ENCODE peak calls at places on chromosomes 12 and 14, in four cellular contexts. One of them, this sample, is unnamed.

GRCh38 chr12:15882055-15882971 is at the start of gene STRAP:
- DNase-seq in GM12878: peak
- DNase-seq in HepG2: peak
- DNase-seq in WTC11: peak
- DNase-seq in this sample: peak

GRCh38 chr14:73245401-73246325 is 8.4 kb downstream of the PAPLN start:
- DNase-seq in GM12878: no peak
- DNase-seq in WTC11: peak
- DNase-seq in HepG2: no peak
- DNase-seq in this sample: peak

GRCh38 chr14:99612737-99613330 is 8.8 kb upstream of the CCDC85C start:
- DNase-seq in HepG2: no peak
- DNase-seq in WTC11: no peak
- DNase-seq in GM12878: no peak
- DNase-seq in this sample: no peak

GRCh38 chr12:55659486-55660385 is 23.0 kb downstream of the OR10P1 start:
- DNase-seq in HepG2: peak
- DNase-seq in WTC11: no peak
- DNase-seq in GM12878: no peak
- DNase-seq in this sample: peak

GRCh38 chr12:27592548-27592947 is 68.5 kb downstream of the PPFIBP1 start:
- DNase-seq in HepG2: no peak
- DNase-seq in GM12878: peak
- DNase-seq in WTC11: no peak
- DNase-seq in this sample: no peak

GRCh38 chr12:52156757-52157565 is 34.9 kb downstream of the KRT80 start:
- DNase-seq in GM12878: no peak
- DNase-seq in WTC11: peak
- DNase-seq in HepG2: peak
- DNase-seq in this sample: peak

GRCh38 chr14:28596336-28596735 is 170.3 kb upstream of the FOXG1 start:
- DNase-seq in WTC11: no peak
- DNase-seq in HepG2: no peak
- DNase-seq in GM12878: no peak
- DNase-seq in this sample: no peak

GRCh38 chr12:31682136-31682962 is 22.9 kb downstream of the ETFBKMT start:
- DNase-seq in HepG2: peak
- DNase-seq in GM12878: peak
- DNase-seq in WTC11: peak
- DNase-seq in this sample: peak

GRCh38 chr12:89354630-89354931 is 2.3 kb upstream of the DUSP6 start:
- DNase-seq in GM12878: no peak
- DNase-seq in WTC11: no peak
- DNase-seq in HepG2: no peak
- DNase-seq in this sample: no peak

GRCh38 chr12:81261508-81262207 is 183.8 kb downstream of the ACSS3 start:
- DNase-seq in GM12878: no peak
- DNase-seq in HepG2: no peak
- DNase-seq in WTC11: no peak
- DNase-seq in this sample: no peak

GRCh38 chr12:19740472-19741131 is 301.3 kb downstream of the AEBP2 start:
- DNase-seq in HepG2: no peak
- DNase-seq in GM12878: no peak
- DNase-seq in WTC11: no peak
- DNase-seq in this sample: no peak

GRCh38 chr12:67096533-67097318 is 172.4 kb upstream of the CAND1 start:
- DNase-seq in HepG2: no peak
- DNase-seq in GM12878: no peak
- DNase-seq in WTC11: no peak
- DNase-seq in this sample: no peak

GRCh38 chr12:89352492-89353187 is at the start of gene DUSP6:
- DNase-seq in WTC11: peak
- DNase-seq in GM12878: no peak
- DNase-seq in HepG2: peak
- DNase-seq in this sample: no peak

GRCh38 chr12:95721320-95721719 is 69.2 kb downstream of the NTN4 start:
- DNase-seq in GM12878: no peak
- DNase-seq in HepG2: no peak
- DNase-seq in WTC11: no peak
- DNase-seq in this sample: no peak
- TF ChIP-seq CBFB in GM12878: no peak
- TF ChIP-seq CBFB in HepG2: no peak
- TF ChIP-seq CBFB in WTC11: no peak
- TF ChIP-seq CBFB in this sample: no peak

GRCh38 chr12:48197549-48197966 is 5.5 kb downstream of the OR10AD1 start:
- DNase-seq in GM12878: peak
- DNase-seq in WTC11: no peak
- DNase-seq in HepG2: no peak
- DNase-seq in this sample: peak
- TF ChIP-seq CBFB in GM12878: no peak
- TF ChIP-seq CBFB in WTC11: no peak
- TF ChIP-seq CBFB in HepG2: no peak
- TF ChIP-seq CBFB in this sample: no peak

GRCh38 chr12:25130741-25131188 is 64.2 kb downstream of the DNAI7 start:
- DNase-seq in HepG2: peak
- DNase-seq in GM12878: no peak
- DNase-seq in WTC11: no peak
- DNase-seq in this sample: peak

GRCh38 chr12:25131270-25131669 is 63.7 kb downstream of the DNAI7 start:
- DNase-seq in HepG2: peak
- DNase-seq in GM12878: no peak
- DNase-seq in WTC11: no peak
- DNase-seq in this sample: no peak

GRCh38 chr12:25135531-25136154 is 59.3 kb downstream of the DNAI7 start:
- DNase-seq in WTC11: peak
- DNase-seq in GM12878: no peak
- DNase-seq in HepG2: peak
- DNase-seq in this sample: no peak
- TF ChIP-seq CBFB in WTC11: no peak
- TF ChIP-seq CBFB in GM12878: no peak
- TF ChIP-seq CBFB in HepG2: no peak
- TF ChIP-seq CBFB in this sample: no peak

DNA sequence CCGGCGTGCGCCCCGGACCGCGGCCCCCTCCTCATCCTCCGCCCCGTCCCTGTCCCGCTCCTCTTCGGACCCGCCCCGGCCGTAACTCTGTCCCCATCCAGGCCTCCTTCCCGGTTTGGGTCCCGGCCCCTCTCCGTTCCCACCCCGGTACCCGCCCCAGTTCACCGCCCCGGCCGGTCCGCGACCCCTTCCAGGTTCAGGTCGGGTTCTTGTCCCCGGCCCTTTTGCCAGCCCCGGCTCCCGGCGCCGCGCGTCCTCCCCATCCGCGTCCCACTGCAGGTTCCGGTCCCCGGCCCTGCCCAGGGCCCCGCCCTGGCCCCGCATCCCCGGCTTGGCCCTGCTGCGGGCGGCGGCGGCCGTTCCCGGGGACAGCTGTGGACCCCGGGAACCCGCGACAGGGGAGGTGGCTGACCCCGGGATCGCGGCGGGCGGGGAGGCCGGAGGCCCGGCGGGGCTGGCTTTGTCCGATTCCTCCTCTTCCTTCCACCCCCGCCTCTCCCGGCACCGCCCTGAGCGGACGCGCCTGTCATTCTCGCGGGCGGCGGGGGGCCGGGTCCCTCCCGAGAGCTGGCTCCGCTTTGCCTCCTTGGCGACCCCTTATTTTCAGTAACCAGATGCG is 601 bp downstream of the KLC1 start:
- DNase-seq in HepG2: no peak
- DNase-seq in WTC11: peak
- DNase-seq in GM12878: no peak
- DNase-seq in this sample: peak
- TF ChIP-seq CBFB in HepG2: no peak
- TF ChIP-seq CBFB in WTC11: no peak
- TF ChIP-seq CBFB in GM12878: no peak
- TF ChIP-seq CBFB in this sample: no peak

GRCh38 chr12:25529738-25530137 is 23.3 kb downstream of the LMNTD1 start:
- DNase-seq in GM12878: no peak
- DNase-seq in WTC11: no peak
- DNase-seq in HepG2: no peak
- DNase-seq in this sample: no peak
- TF ChIP-seq CBFB in GM12878: no peak
- TF ChIP-seq CBFB in WTC11: no peak
- TF ChIP-seq CBFB in HepG2: no peak
- TF ChIP-seq CBFB in this sample: no peak

DNA sequence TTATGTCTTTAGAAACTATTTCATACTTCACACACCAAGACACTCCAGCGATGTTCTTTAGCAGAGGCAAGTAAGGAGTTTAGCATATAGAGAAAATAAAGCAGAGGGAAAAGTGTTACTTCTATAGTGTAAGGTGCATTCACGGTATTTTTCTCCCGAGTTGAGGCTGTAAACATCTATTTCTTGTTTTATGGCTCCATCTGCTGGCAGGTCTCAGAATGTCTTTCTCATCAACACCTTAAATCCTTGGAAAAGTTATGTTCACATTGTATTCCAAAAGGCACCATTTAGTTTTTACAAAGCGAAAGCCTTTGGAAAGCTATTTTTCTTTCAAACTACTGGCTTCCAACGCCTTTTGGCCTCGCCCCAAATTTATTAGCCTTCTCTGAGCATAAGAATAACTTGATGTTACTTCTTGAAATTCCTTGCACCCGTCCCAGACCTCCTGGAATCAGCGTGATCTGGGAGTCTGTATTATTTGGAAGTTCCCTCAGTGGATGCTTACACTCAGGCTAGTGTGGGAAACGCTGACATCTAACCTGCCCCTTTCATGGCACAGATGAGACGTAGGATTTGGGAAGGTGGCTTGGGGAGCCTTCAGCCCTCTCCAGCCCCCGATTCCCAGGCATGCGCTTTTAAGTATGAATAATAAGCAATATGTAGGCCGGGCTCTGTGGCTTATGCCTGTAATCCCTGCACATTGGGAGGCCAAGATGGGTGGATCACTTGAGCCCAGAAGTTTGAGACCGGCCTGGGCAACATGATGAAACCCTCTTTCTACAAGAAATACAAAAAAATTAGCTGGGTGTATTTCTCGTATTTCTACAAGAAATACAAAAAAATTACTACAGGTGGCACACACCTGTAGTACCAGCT is 1.9 kb upstream of the PIWIL1 start:
- DNase-seq in HepG2: peak
- DNase-seq in GM12878: peak
- DNase-seq in WTC11: no peak
- DNase-seq in this sample: peak
- TF ChIP-seq CBFB in HepG2: no peak
- TF ChIP-seq CBFB in GM12878: no peak
- TF ChIP-seq CBFB in WTC11: no peak
- TF ChIP-seq CBFB in this sample: no peak

DNA sequence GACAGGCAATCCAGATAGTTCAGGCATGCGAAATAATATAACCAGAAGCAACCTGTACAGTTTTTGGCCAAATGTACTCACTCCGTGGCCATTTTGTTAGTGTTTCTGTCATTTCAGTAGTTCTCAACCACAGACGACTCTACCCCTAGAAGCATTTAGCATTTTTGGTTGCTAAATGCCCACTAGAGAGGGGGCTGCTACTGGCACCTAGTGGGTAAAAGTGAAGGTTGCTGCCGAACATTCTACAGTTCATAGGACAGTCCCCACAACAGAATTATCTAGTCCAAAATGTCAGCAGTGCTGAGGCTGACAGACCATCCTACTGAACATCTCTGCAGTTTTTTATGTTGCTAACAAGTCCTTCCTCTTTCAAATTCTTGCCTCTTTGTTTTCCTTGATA is 107.4 kb downstream of the TSHR start:
- DNase-seq in WTC11: peak
- DNase-seq in HepG2: peak
- DNase-seq in GM12878: peak
- DNase-seq in this sample: peak
- TF ChIP-seq CBFB in WTC11: no peak
- TF ChIP-seq CBFB in HepG2: no peak
- TF ChIP-seq CBFB in GM12878: no peak
- TF ChIP-seq CBFB in this sample: no peak

GRCh38 chr12:68565391-68565903 is 45.3 kb upstream of the RAP1B start:
- DNase-seq in WTC11: no peak
- DNase-seq in HepG2: no peak
- DNase-seq in GM12878: no peak
- DNase-seq in this sample: no peak
- TF ChIP-seq CBFB in WTC11: no peak
- TF ChIP-seq CBFB in HepG2: no peak
- TF ChIP-seq CBFB in GM12878: no peak
- TF ChIP-seq CBFB in this sample: no peak

DNA sequence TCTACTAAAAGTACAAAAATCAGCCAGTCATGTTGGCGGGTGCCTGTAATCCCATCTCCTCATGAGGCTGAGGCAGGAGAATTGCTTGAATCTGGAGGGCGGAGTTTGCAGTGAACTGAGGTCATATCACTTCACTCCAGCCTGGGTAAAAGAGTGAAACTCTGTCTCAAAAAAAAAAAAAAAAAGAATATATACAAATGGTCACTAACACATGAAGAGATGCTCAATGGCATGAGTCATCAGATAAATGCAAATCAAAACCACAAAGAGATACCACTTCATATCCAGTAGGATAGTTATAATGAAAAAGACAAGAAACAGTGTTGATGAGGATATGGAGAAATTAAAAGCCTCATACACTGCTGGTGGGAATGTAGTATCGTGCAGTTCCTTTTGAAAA is 33.6 kb upstream of the METAP2 start:
- DNase-seq in HepG2: no peak
- DNase-seq in GM12878: no peak
- DNase-seq in WTC11: no peak
- DNase-seq in this sample: no peak
- TF ChIP-seq CBFB in HepG2: no peak
- TF ChIP-seq CBFB in GM12878: no peak
- TF ChIP-seq CBFB in WTC11: no peak
- TF ChIP-seq CBFB in this sample: no peak

DNA sequence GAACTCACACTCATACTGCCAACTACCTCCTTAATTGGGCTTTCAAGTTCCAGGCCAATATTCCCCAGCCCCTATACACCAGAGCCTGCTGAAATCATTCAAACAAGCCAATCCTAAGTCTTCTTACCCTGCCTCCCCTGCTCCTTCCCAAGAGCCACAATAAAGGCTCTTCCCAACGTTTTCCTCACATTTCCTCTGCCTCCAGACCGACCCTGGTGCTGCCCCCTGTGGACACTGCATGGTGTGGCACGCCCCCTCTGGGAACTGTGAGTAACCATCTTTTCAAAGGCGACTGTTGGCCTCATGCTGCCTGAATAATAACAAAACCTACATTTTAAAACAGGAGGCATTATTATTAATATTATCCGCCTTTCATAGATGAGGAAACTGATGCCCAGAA is 111.6 kb upstream of the NOS1 start:
- DNase-seq in HepG2: peak
- DNase-seq in WTC11: peak
- DNase-seq in GM12878: no peak
- DNase-seq in this sample: peak
- TF ChIP-seq CBFB in HepG2: no peak
- TF ChIP-seq CBFB in WTC11: no peak
- TF ChIP-seq CBFB in GM12878: no peak
- TF ChIP-seq CBFB in this sample: no peak